ENCODE peak calls at places on chromosomes 6 and 20, in six cellular contexts. C, D, S, G, J and A are unnamed samples.

GRCh38 chr6:161694995-161695394 is 421.1 kb upstream of the AGPAT4 start:
- DNase-seq in J (no peak), C (no peak), G (no peak), S (no peak), D (peak), A (no peak)

GRCh38 chr6:143400258-143401059 is 50.0 kb downstream of the ADAT2 start:
- DNase-seq in S (peak), G (peak), J (no peak), D (no peak), C (no peak), A (peak)

GRCh38 chr6:130836071-130836670 is 9.0 kb downstream of the SMLR1 start:
- DNase-seq in C (no peak), S (no peak), G (no peak), D (no peak), J (no peak), A (no peak)

GRCh38 chr6:155186052-155186658 is 77.7 kb upstream of the CLDN20 start:
- DNase-seq in S (no peak), J (no peak), C (no peak), D (peak), G (no peak), A (no peak)

GRCh38 chr6:62672989-62673388 is 387.0 kb upstream of the KHDRBS2 start:
- DNase-seq in D (no peak), J (no peak), S (no peak), G (no peak), C (no peak), A (no peak)

GRCh38 chr20:61882716-61883615 is 182.7 kb downstream of the TAF4 start:
- DNase-seq in S (no peak), J (no peak), D (no peak), G (no peak), C (no peak), A (no peak)

GRCh38 chr20:49397525-49397924 is 84.9 kb downstream of the KCNB1 start:
- DNase-seq in G (no peak), J (no peak), C (no peak), S (no peak), D (no peak), A (no peak)

GRCh38 chr6:41663558-41663957 is 25.3 kb downstream of the MDFI start:
- DNase-seq in S (no peak), G (no peak), J (no peak), D (peak), C (no peak), A (no peak)

GRCh38 chr20:41609476-41609875 is 8.7 kb downstream of the CHD6 start:
- DNase-seq in J (no peak), G (no peak), S (no peak), C (no peak), D (no peak), A (no peak)

GRCh38 chr6:17879224-17879623 is 108.2 kb downstream of the KIF13A start:
- DNase-seq in G (no peak), J (no peak), S (no peak), D (no peak), C (no peak), A (no peak)

GRCh38 chr20:38013891-38014290 is 19.4 kb downstream of the TTI1 start:
- DNase-seq in S (no peak), J (no peak), D (no peak), C (no peak), G (no peak), A (no peak)

GRCh38 chr20:63132715-63133471 is 83.0 kb downstream of the YTHDF1 start:
- DNase-seq in C (no peak), D (no peak), G (no peak), S (no peak), J (peak), A (no peak)

GRCh38 chr6:33296797-33297405 is 1.8 kb downstream of the RGL2 start:
- DNase-seq in C (no peak), D (no peak), S (no peak), J (no peak), G (no peak), A (no peak)

GRCh38 chr6:33299237-33299944 is 649 bp upstream of the RGL2 start:
- DNase-seq in G (peak), D (peak), C (peak), S (peak), J (peak), A (peak)

GRCh38 chr6:33298773-33299236 is at the start of gene RGL2:
- DNase-seq in S (peak), G (peak), C (peak), D (peak), J (peak), A (peak)

GRCh38 chr6:33297406-33297955 is 1.3 kb downstream of the RGL2 start:
- DNase-seq in D (peak), C (peak), J (peak), G (peak), S (no peak), A (peak)

GRCh38 chr6:33297956-33298772 is 578 bp downstream of the RGL2 start:
- DNase-seq in G (peak), S (peak), J (peak), D (peak), C (peak), A (peak)
- TF ChIP-seq POLR2AphosphoS5 in G (no peak), S (peak), J (peak), D (no peak), C (no peak), A (peak)

DNA sequence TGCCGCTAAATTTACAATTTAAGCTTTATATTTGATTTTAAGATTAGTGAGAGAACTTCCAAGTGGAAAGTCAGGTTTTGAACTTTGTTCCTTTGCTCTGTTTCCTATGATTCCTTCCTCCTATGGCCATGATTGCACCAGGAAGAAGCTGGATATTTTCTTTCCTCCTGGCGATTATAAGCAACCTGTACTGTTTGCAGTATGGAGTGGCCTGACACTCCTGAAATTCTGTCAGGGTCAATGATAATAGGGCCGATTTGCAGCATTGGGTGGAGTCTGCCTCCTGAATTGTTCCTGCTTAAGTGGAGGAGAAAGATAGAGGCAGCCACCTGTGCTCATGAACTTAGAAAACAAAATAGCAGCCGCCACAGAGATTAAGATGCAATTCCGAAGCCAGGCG is 9.7 kb upstream of the FAM217A start:
- DNase-seq in J (no peak), C (no peak), D (no peak), S (no peak), G (no peak), A (peak)
- TF ChIP-seq POLR2AphosphoS5 in J (no peak), C (no peak), D (no peak), S (no peak), G (no peak), A (no peak)

GRCh38 chr20:64219730-64220129 is 35.8 kb upstream of the PCMTD2 start:
- DNase-seq in C (no peak), G (no peak), J (no peak), D (peak), S (no peak), A (no peak)
- TF ChIP-seq POLR2AphosphoS5 in C (no peak), G (no peak), J (no peak), D (no peak), S (no peak), A (no peak)

GRCh38 chr6:31948753-31949413 is 3.0 kb downstream of the CFB start:
- DNase-seq in S (no peak), D (no peak), J (peak), C (no peak), G (no peak), A (no peak)
- TF ChIP-seq POLR2AphosphoS5 in S (no peak), D (no peak), J (peak), C (no peak), G (no peak), A (no peak)

GRCh38 chr20:34644345-34644744 is 32.5 kb downstream of the PIGU start:
- DNase-seq in C (no peak), S (no peak), G (no peak), J (no peak), D (no peak), A (no peak)

GRCh38 chr20:34651200-34651599 is 25.7 kb downstream of the PIGU start:
- DNase-seq in S (no peak), G (no peak), D (no peak), C (no peak), J (no peak), A (no peak)

GRCh38 chr20:34643919-34644318 is 33.0 kb downstream of the PIGU start:
- DNase-seq in C (no peak), S (peak), J (no peak), G (no peak), D (no peak), A (no peak)

GRCh38 chr20:34644951-34645350 is 31.9 kb downstream of the PIGU start:
- DNase-seq in D (no peak), C (no peak), G (no peak), J (no peak), S (no peak), A (no peak)

GRCh38 chr20:34647737-34648136 is 29.2 kb downstream of the PIGU start:
- DNase-seq in G (no peak), D (no peak), J (no peak), S (no peak), C (no peak), A (no peak)
- TF ChIP-seq POLR2AphosphoS5 in G (no peak), D (no peak), J (no peak), S (no peak), C (no peak), A (no peak)